ENCODE peak calls at places on chromosomes 3 and 15, in five cellular contexts. A is cortex of kidney, Z is kidney epithelial cell, F is spleen, E is EH. P is an unnamed sample.

GRCh38 chr3:179410317-179410716 is 41.0 kb downstream of the GNB4 start:
- DNase-seq in A (no peak), Z (no peak), F (no peak), E (peak), P (no peak)

GRCh38 chr15:90497912-90498311 is 31.8 kb upstream of the CRTC3 start:
- DNase-seq in A (no peak), Z (no peak), F (no peak), E (no peak), P (no peak)

GRCh38 chr3:37973250-37974054 is 17.1 kb upstream of the VILL start:
- DNase-seq in A (no peak), Z (no peak), F (no peak), E (peak), P (no peak)

GRCh38 chr15:22887157-22887951 is 48.9 kb downstream of the NIPA2 start:
- DNase-seq in A (no peak), Z (peak), F (no peak), E (peak), P (peak)

GRCh38 chr3:31265646-31266423 is 266.9 kb upstream of the STT3B start:
- DNase-seq in A (no peak), Z (no peak), F (no peak), E (no peak), P (no peak)

GRCh38 chr15:69893863-69894262 is 203.9 kb downstream of the TLE3 start:
- DNase-seq in A (no peak), Z (no peak), F (no peak), E (peak), P (no peak)

GRCh38 chr3:38457111-38458003 is 3.7 kb downstream of the ACVR2B start:
- DNase-seq in A (no peak), Z (no peak), F (no peak), E (peak), P (no peak)

GRCh38 chr3:109191431-109191830 is 54.9 kb downstream of the C3orf85 start:
- DNase-seq in A (no peak), Z (no peak), F (no peak), E (no peak), P (no peak)

GRCh38 chr3:126541628-126542339 is 16.9 kb downstream of the C3orf22 start:
- DNase-seq in A (no peak), Z (no peak), F (peak), E (no peak), P (no peak)

GRCh38 chr15:79874242-79874641 is 22.6 kb downstream of the MTHFS start:
- DNase-seq in A (no peak), Z (peak), F (no peak), E (no peak), P (peak)